ENCODE peak calls at places on chromosomes 11 and 22, in six cellular contexts. P is neural crest cell; U is EH; D is stimulated activated CD8-positive, alpha-beta memory T cell treated with anti-CD3 and anti-CD28 coated beads, Interleukin-15, amount 100 ng/mL, for 4 hours; G is body of pancreas; C is gastrocnemius medialis. T is an unnamed sample.

GRCh38 chr11:43021466-43021865 is 290.3 kb upstream of the API5 start:
- DNase-seq in U (no peak), D (no peak), P (peak; percentile 18), C (no peak), G (no peak), T (no peak)

GRCh38 chr11:19698493-19699292 is 13.9 kb upstream of the NAV2 start:
- DNase-seq in P (no peak), G (no peak), U (peak; percentile 34), C (peak; percentile 94), D (no peak), T (no peak)

GRCh38 chr11:76663912-76664440 is 6.6 kb downstream of the LRRC32 start:
- DNase-seq in P (no peak), U (no peak), G (no peak), C (peak; percentile 6), D (no peak), T (no peak)

GRCh38 chr11:119092880-119093665 is 8.4 kb downstream of the HMBS start:
- DNase-seq in P (no peak), C (no peak), D (no peak), G (peak; percentile 53), U (peak; percentile 20), T (no peak)

GRCh38 chr11:57638005-57638760 is 11.5 kb downstream of the YPEL4 start:
- DNase-seq in P (peak; percentile 72), D (no peak), C (no peak), G (peak; percentile 67), U (peak; percentile 92), T (peak; percentile 52)

GRCh38 chr11:22466809-22467208 is 128.6 kb downstream of the SLC17A6 start:
- DNase-seq in G (no peak), P (no peak), U (peak; percentile 47), C (peak; percentile 23), D (no peak), T (no peak)

GRCh38 chr11:88626216-88626615 is 288.7 kb upstream of the CTSC start:
- DNase-seq in P (no peak), U (peak; percentile 41), C (no peak), D (no peak), G (no peak), T (no peak)

GRCh38 chr11:67255353-67255752 is 10.9 kb upstream of the GRK2 start:
- DNase-seq in G (no peak), P (no peak), C (no peak), D (no peak), U (no peak), T (no peak)

GRCh38 chr22:44723801-44724200 is 21.8 kb downstream of the PRR5 start:
- DNase-seq in D (no peak), P (no peak), G (no peak), C (no peak), U (peak; percentile 58), T (no peak)

GRCh38 chr11:63901660-63902059 is 15.3 kb downstream of the RCOR2 start:
- DNase-seq in U (peak; percentile 39), P (no peak), G (no peak), D (no peak), C (no peak), T (no peak)

GRCh38 chr22:46791201-46791731 is 28.8 kb downstream of the TBC1D22A start:
- DNase-seq in G (peak; percentile 26), D (peak; percentile 68), C (peak; percentile 27), P (no peak), U (peak; percentile 58), T (peak; percentile 61)

GRCh38 chr11:69648679-69649575 is 8.0 kb downstream of the CCND1 start:
- DNase-seq in G (no peak), P (no peak), C (no peak), U (no peak), D (no peak), T (no peak)

GRCh38 chr11:2203440-2204259 is 32.0 kb upstream of the TH start:
- DNase-seq in P (no peak), C (peak; percentile 5), D (no peak), G (peak; percentile 5), U (no peak), T (no peak)

GRCh38 chr22:22410121-22410520 is 98.4 kb downstream of the ZNF280B start:
- DNase-seq in P (no peak), U (no peak), D (no peak), C (no peak), G (peak; percentile 12), T (peak; percentile 22)

GRCh38 chr11:110176366-110177056 is 83.3 kb downstream of the ZC3H12C start:
- DNase-seq in P (no peak), G (no peak), C (no peak), U (peak; percentile 53), D (no peak), T (no peak)

GRCh38 chr22:41912338-41913039 is 2.4 kb downstream of the SHISA8 start:
- DNase-seq in D (no peak), P (no peak), C (no peak), G (no peak), U (no peak), T (no peak)

GRCh38 chr22:22352376-22352999 is 107.9 kb downstream of the VPREB1 start:
- DNase-seq in U (no peak), G (no peak), P (no peak), C (no peak), D (no peak), T (no peak)